ENCODE peak calls at places on chromosomes 1 and 21, in six cellular contexts. J is trophoblast cell, N is mesenchymal stem cell, F is neuronal stem cell, D is H1, L is IMR-90. R is an unnamed sample.

GRCh38 chr1:233656032-233656620 is 42.2 kb downstream of the KCNK1 start:
- DNase-seq in J (no peak), N (no peak), F (no peak), D (no peak), L (no peak), R (no peak)

GRCh38 chr1:240117930-240118329 is 26.2 kb downstream of the FMN2 start:
- DNase-seq in J (no peak), N (no peak), F (no peak), D (no peak), L (no peak), R (no peak)

GRCh38 chr1:184745929-184746583 is 8.6 kb downstream of the EDEM3 start:
- DNase-seq in J (peak; percentile 3), N (peak; percentile 49), F (no peak), D (no peak), L (no peak), R (no peak)

GRCh38 chr1:78275906-78276690 is 214.7 kb upstream of the PTGFR start:
- DNase-seq in J (no peak), N (no peak), F (no peak), D (no peak), L (no peak), R (no peak)

GRCh38 chr1:157240495-157241184 is 102.4 kb upstream of the ETV3 start:
- DNase-seq in J (no peak), N (no peak), F (no peak), D (no peak), L (no peak), R (no peak)

GRCh38 chr21:45531393-45532215 is 10.6 kb downstream of the SLC19A1 start:
- DNase-seq in J (no peak), N (no peak), F (no peak), D (peak; percentile 45), L (no peak), R (no peak)

GRCh38 chr1:116380499-116381316 is 7.7 kb downstream of the ATP1A1 start:
- DNase-seq in J (no peak), N (no peak), F (no peak), D (no peak), L (no peak), R (no peak)

GRCh38 chr21:29299046-29299905 is 554 bp downstream of the BACH1 start:
- DNase-seq in J (peak; percentile 59), N (peak; percentile 70), F (peak; percentile 49), D (no peak), L (peak; percentile 65), R (no peak)

GRCh38 chr1:84008631-84009030 is 9.7 kb upstream of the TTLL7 start:
- DNase-seq in J (no peak), N (no peak), F (no peak), D (no peak), L (no peak), R (no peak)

GRCh38 chr1:243623831-243624230 is 226.2 kb downstream of the AKT3 start:
- DNase-seq in J (no peak), N (peak; percentile 86), F (no peak), D (no peak), L (peak; percentile 86), R (no peak)

GRCh38 chr1:2228157-2228594 is at the start of gene SKI:
- DNase-seq in J (no peak), N (no peak), F (no peak), D (no peak), L (no peak), R (no peak)
- H2BK5ac ChIP-seq in J (peak within 1 kb of the TSS; percentile 99), N (peak within 1 kb of the TSS; percentile 88), F (peak within 1 kb of the TSS; percentile 95), D (peak within 1 kb of the TSS; percentile 94), L (peak within 1 kb of the TSS; percentile 97), R (no peak within 1 kb of the TSS)

GRCh38 chr1:245216356-245217110 is 61.7 kb downstream of the KIF26B start:
- DNase-seq in J (no peak), N (no peak), F (no peak), D (no peak), L (no peak), R (no peak)
- H3K27ac ChIP-seq in J (no peak overlapping the region), N (no peak overlapping the region), F (no peak overlapping the region), D (no peak overlapping the region), L (no peak overlapping the region), R (no peak overlapping the region)

DNA sequence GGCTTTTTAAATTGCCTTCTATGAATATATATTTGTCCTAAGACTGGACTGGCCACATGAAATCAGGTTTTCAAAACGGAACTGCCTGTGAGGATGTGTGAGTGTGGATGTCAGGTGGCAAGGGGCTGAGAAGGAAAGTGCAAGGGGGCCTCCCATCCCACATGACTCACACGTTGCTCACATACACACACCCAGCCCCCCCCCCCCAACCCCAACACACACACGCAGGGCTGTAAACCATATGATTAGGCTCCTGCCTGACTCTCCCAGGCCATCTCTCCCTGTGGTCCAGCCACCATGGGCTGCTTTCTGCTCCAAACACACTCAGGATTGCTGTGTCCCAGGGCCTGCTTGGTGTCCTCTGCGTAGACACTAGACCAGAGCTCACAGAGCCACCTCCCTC is 22.4 kb downstream of the DEGS1 start:
- DNase-seq in J (peak; percentile 27), N (peak; percentile 97), F (no peak), D (no peak), L (peak; percentile 91), R (no peak)
- H4K91ac ChIP-seq in J (peak overlapping the region; percentile 85), N (no peak overlapping the region), F (no peak overlapping the region), D (no peak overlapping the region), L (peak overlapping the region; percentile 57), R (no peak overlapping the region)

DNA sequence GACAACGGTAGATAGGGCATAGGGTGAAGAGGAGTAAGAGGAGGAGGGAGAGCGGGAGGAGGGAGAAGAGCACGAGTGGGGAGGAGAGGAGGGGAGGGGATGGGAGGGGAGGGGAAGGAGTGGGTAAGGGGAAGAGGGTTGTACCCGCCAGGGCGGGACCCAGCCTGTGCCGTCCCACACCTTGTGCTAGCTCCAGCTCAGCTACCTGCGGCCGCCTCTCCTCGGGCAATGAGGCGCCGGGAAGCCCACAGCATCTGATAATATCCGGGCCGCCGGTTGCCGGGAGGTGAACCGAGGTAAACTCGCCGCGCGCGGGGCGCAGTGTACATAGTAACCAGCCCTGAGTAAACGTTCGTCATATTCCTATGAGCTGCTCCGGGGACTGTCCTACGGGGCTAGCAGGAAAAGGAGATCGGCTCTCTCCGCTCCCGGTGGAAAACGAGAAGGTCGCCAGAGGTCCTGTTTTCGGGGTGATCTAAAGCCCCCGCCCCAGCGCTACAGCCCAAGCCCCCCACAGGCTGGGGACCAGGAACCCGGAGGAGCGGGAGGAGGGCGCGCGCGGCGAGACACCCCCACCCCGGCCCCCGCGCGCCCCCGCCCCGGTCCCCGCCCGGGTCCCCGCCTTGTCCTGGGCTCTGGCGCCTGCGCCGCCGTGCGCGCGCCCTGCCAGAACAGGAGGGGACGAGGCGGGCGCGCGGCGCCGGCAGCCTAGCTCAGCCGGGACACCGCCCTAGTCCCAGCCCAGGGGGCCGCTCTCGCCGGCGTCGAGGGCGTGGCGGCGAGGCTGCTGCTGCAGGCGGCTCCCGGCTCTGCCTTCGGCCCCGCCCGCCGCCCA is at the start of gene RCAN3:
- DNase-seq in J (peak; percentile 90), N (peak; percentile 84), F (peak; percentile 65), D (peak; percentile 88), L (peak; percentile 75), R (peak; percentile 87)
- H2BK5ac ChIP-seq in J (peak within 1 kb of the TSS; percentile 72), N (peak within 1 kb of the TSS; percentile 66), F (no peak within 1 kb of the TSS), D (peak within 1 kb of the TSS; percentile 62), L (peak within 1 kb of the TSS; percentile 1), R (no peak within 1 kb of the TSS)

DNA sequence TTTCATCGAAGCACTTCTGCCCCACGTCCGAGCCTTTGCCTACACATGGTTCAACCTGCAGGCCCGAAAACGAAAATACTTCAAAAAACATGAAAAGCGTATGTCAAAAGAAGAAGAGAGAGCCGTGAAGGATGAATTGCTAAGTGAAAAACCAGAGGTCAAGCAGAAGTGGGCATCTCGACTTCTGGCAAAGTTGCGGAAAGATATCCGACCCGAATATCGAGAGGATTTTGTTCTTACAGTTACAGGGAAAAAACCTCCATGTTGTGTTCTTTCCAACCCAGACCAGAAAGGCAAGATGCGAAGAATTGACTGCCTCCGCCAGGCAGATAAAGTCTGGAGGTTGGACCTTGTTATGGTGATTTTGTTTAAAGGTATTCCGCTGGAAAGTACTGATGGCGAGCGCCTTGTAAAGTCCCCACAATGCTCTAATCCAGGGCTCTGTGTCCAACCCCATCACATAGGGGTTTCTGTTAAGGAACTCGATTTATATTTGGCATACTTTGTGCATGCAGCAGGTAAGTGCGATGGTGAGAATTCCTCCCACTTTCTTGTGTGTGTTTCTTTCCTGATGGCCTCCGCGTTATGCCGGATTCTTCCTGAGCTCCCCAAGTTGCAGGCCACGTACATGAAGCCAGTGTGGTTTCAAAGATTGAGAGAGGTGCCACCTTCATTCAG is 5.9 kb downstream of the NFIA start:
- DNase-seq in J (no peak), N (no peak), F (no peak), D (no peak), L (no peak), R (no peak)
- H3K27ac ChIP-seq in J (no peak overlapping the region), N (no peak overlapping the region), F (no peak overlapping the region), D (no peak overlapping the region), L (no peak overlapping the region), R (no peak overlapping the region)

R was measured in H9.